ENCODE peak calls at places on chromosome 18, in seven cellular contexts. Z is hippocampal formation; L is cerebellum; K is right cardiac atrium; U is SK-N-SH; H is activated CD8-positive, alpha-beta memory T cell treated with anti-CD3 and anti-CD28 coated beads, Interleukin-2, amount 50 U/mL, for 48 hours; Q is DMS79 treated with DMSO at 0.1 percent for 48 hours. T is an unnamed sample.

GRCh38 chr18:3498705-3499451 is 48.9 kb downstream of the TGIF1 start:
- DNase-seq in H (no peak), K (peak), Q (peak), Z (peak), L (no peak), U (peak), T (peak)

GRCh38 chr18:31741096-31741735 is 19.5 kb downstream of the SLC25A52 start:
- DNase-seq in Z (no peak), L (no peak), U (peak), H (peak), Q (no peak), K (no peak), T (peak)

GRCh38 chr18:8777846-8778245 is 72.5 kb downstream of the MTCL1 start:
- DNase-seq in U (no peak), Z (no peak), K (no peak), H (no peak), Q (no peak), L (no peak), T (no peak)

GRCh38 chr18:22627506-22627905 is 209.8 kb upstream of the CTAGE1 start:
- DNase-seq in K (no peak), L (no peak), U (no peak), H (no peak), Q (no peak), Z (no peak), T (no peak)

GRCh38 chr18:70339915-70340314 is 51.1 kb downstream of the SOCS6 start:
- DNase-seq in Z (no peak), U (no peak), Q (no peak), L (no peak), K (no peak), H (no peak), T (no peak)

GRCh38 chr18:3466872-3467271 is 16.9 kb downstream of the TGIF1 start:
- DNase-seq in Z (no peak), K (no peak), Q (no peak), L (no peak), U (no peak), H (no peak), T (no peak)

GRCh38 chr18:11567391-11567790 is 42.0 kb upstream of the SLC35G4 start:
- DNase-seq in Q (no peak), U (no peak), H (no peak), L (no peak), Z (no peak), K (no peak), T (no peak)

GRCh38 chr18:3333056-3333720 is 71.3 kb downstream of the MYL12B start:
- DNase-seq in Q (no peak), L (no peak), U (no peak), H (no peak), Z (no peak), K (no peak), T (no peak)

GRCh38 chr18:79394438-79395307 is 1.1 kb upstream of the NFATC1 start:
- DNase-seq in L (no peak), U (no peak), Q (peak), H (peak), Z (no peak), K (peak), T (no peak)

GRCh38 chr18:10892801-10893595 is 256.4 kb downstream of the PIEZO2 start:
- DNase-seq in H (no peak), U (no peak), K (no peak), Q (no peak), Z (no peak), L (no peak), T (no peak)

GRCh38 chr18:70132999-70133398 is 72.5 kb downstream of the RTTN start:
- DNase-seq in H (no peak), Z (no peak), Q (no peak), U (no peak), K (no peak), L (no peak), T (no peak)

GRCh38 chr18:53193870-53194269 is 853.9 kb downstream of the DCC start:
- DNase-seq in H (no peak), K (no peak), Z (no peak), Q (no peak), U (no peak), L (no peak), T (no peak)

GRCh38 chr18:48838921-48839818 is 111.6 kb downstream of the SMAD7 start:
- DNase-seq in L (no peak), K (peak), H (no peak), U (no peak), Q (no peak), Z (no peak), T (no peak)

GRCh38 chr18:79944746-79945117 is 6.7 kb downstream of the SLC66A2 start:
- DNase-seq in L (no peak), U (no peak), Q (no peak), Z (no peak), K (no peak), H (peak), T (no peak)

GRCh38 chr18:52465391-52465790 is 125.4 kb downstream of the DCC start:
- DNase-seq in Q (no peak), Z (no peak), K (no peak), L (no peak), H (no peak), U (no peak), T (no peak)

GRCh38 chr18:55124078-55124477 is 164.8 kb upstream of the CCDC68 start:
- DNase-seq in Z (no peak), K (no peak), U (no peak), Q (no peak), L (no peak), H (no peak), T (no peak)

GRCh38 chr18:63297678-63298392 is 21.7 kb downstream of the BCL2 start:
- DNase-seq in U (no peak), Q (no peak), Z (peak), H (no peak), K (peak), L (no peak), T (peak)

GRCh38 chr18:48790226-48790863 is 160.4 kb downstream of the SMAD7 start:
- DNase-seq in U (no peak), Z (no peak), Q (peak), K (peak), H (no peak), L (no peak), T (peak)

GRCh38 chr18:54100920-54101319 is 123.5 kb downstream of the MBD2 start:
- DNase-seq in Q (no peak), U (no peak), H (no peak), K (no peak), L (no peak), Z (no peak), T (no peak)

GRCh38 chr18:13934676-13935075 is 19.3 kb upstream of the MC2R start:
- DNase-seq in Z (no peak), K (no peak), U (no peak), L (no peak), Q (no peak), H (no peak), T (no peak)

GRCh38 chr18:70288851-70289328 is at the start of gene SOCS6:
- DNase-seq in L (peak), H (peak), K (peak), Q (peak), U (peak), Z (peak), T (peak)

GRCh38 chr18:37294951-37295350 is 270.6 kb downstream of the CELF4 start:
- DNase-seq in U (no peak), Z (no peak), Q (no peak), K (no peak), L (no peak), H (peak), T (no peak)

GRCh38 chr18:3283908-3284307 is 22.0 kb downstream of the MYL12B start:
- DNase-seq in Q (no peak), L (peak), Z (peak), H (no peak), U (peak), K (peak), T (peak)

GRCh38 chr18:57705861-57706590 is 84.4 kb upstream of the NARS1 start:
- DNase-seq in K (no peak), L (no peak), Z (no peak), U (no peak), H (no peak), Q (no peak), T (no peak)

GRCh38 chr18:30712383-30712782 is 330.2 kb downstream of the DSC3 start:
- DNase-seq in L (no peak), U (no peak), Z (no peak), H (no peak), Q (no peak), K (no peak), T (no peak)

GRCh38 chr18:58140366-58141325 is 96.6 kb downstream of the NEDD4L start:
- DNase-seq in Q (no peak), U (no peak), Z (peak), K (no peak), H (no peak), L (peak), T (peak)

GRCh38 chr18:53416985-53417384 is 807.5 kb downstream of the MBD2 start:
- DNase-seq in H (no peak), U (no peak), Q (no peak), L (no peak), Z (no peak), K (no peak), T (no peak)

GRCh38 chr18:48547456-48548403 is 8.9 kb downstream of the CTIF start:
- DNase-seq in K (no peak), U (no peak), Q (no peak), Z (no peak), H (no peak), L (no peak), T (peak)

GRCh38 chr18:79567481-79568147 is 112.0 kb upstream of the CTDP1 start:
- DNase-seq in U (no peak), L (no peak), K (peak), Q (no peak), Z (no peak), H (no peak), T (no peak)

GRCh38 chr18:12477606-12478005 is 69.9 kb downstream of the PRELID3A start:
- DNase-seq in H (no peak), Q (no peak), K (no peak), Z (no peak), U (no peak), L (no peak), T (no peak)

GRCh38 chr18:9722691-9723090 is 14.6 kb downstream of the RAB31 start:
- DNase-seq in L (no peak), H (no peak), Q (peak), K (no peak), Z (no peak), U (no peak), T (no peak)

GRCh38 chr18:9613550-9614400 is 584 bp downstream of the PPP4R1 start:
- DNase-seq in Q (peak), U (peak), L (peak), H (peak), Z (peak), K (peak), T (peak)

GRCh38 chr18:68102117-68102516 is 585.6 kb upstream of the DSEL start:
- DNase-seq in U (no peak), Q (no peak), Z (no peak), H (no peak), L (no peak), K (no peak), T (no peak)

GRCh38 chr18:55100817-55101457 is 141.7 kb upstream of the CCDC68 start:
- DNase-seq in Z (no peak), H (no peak), U (no peak), K (no peak), Q (peak), L (no peak), T (no peak)

GRCh38 chr18:54950221-54950620 is 9.0 kb downstream of the CCDC68 start:
- DNase-seq in U (no peak), K (no peak), H (no peak), Z (no peak), L (peak), Q (peak), T (no peak)

GRCh38 chr18:62631173-62631572 is 84.2 kb upstream of the PHLPP1 start:
- DNase-seq in H (no peak), K (no peak), Q (no peak), U (no peak), L (no peak), Z (no peak), T (no peak)

T was measured in Ammon's horn.